ENCODE peak calls at places on chromosomes 7 and 10, in five cellular contexts. O is MM.1S, L is HCT116, E is GM23248, J is PC-3. R is an unnamed sample.
A peak's percentile ranks its signal among the peaks of the same experiment; 100 is the strongest.

GRCh38 chr7:155219947-155220769 is 77.5 kb upstream of the INSIG1 start:
- DNase-seq in J (no peak), E (peak; percentile 65), L (no peak), O (no peak), R (no peak)

GRCh38 chr7:30751696-30752273 is at the start of gene INMT:
- DNase-seq in O (no peak), L (no peak), E (peak; percentile 19), J (no peak), R (no peak)

GRCh38 chr7:98619450-98620321 is 2.6 kb downstream of the NPTX2 start:
- DNase-seq in J (no peak), E (peak; percentile 30), L (no peak), O (no peak), R (peak; percentile 66)

GRCh38 chr7:144516729-144517128 is 113.2 kb upstream of the NOBOX start:
- DNase-seq in O (peak; percentile 60), E (no peak), J (no peak), L (no peak), R (peak; percentile 26)

GRCh38 chr7:128459394-128459878 is 3.8 kb downstream of the HILPDA start:
- DNase-seq in O (peak; percentile 86), J (peak; percentile 63), E (peak; percentile 81), L (peak; percentile 59), R (peak; percentile 85)

GRCh38 chr10:90591629-90592028 is 266.2 kb downstream of the HTR7 start:
- DNase-seq in L (peak; percentile 67), E (no peak), J (no peak), O (no peak), R (no peak)

GRCh38 chr7:50728184-50728583 is 54.5 kb downstream of the GRB10 start:
- DNase-seq in O (no peak), E (peak; percentile 80), J (no peak), L (no peak), R (no peak)

GRCh38 chr10:52741851-52742250 is 30.7 kb downstream of the MBL2 start:
- DNase-seq in L (no peak), J (no peak), O (no peak), E (no peak), R (no peak)

GRCh38 chr7:1321411-1322239 is 89.0 kb downstream of the UNCX start:
- DNase-seq in O (no peak), J (no peak), E (no peak), L (no peak), R (no peak)

GRCh38 chr7:116546916-116547315 is 22.1 kb downstream of the CAV1 start:
- DNase-seq in L (no peak), O (no peak), J (no peak), E (peak; percentile 57), R (no peak)

GRCh38 chr10:1183746-1184145 is 127.6 kb downstream of the WDR37 start:
- DNase-seq in L (no peak), O (no peak), E (no peak), J (no peak), R (no peak)

GRCh38 chr7:49486974-49487919 is 286.2 kb upstream of the VWC2 start:
- DNase-seq in J (no peak), E (no peak), L (no peak), O (no peak), R (peak; percentile 49)

GRCh38 chr10:84310470-84310869 is 17.9 kb upstream of the CCSER2 start:
- DNase-seq in L (no peak), E (peak; percentile 18), J (no peak), O (no peak), R (no peak)

GRCh38 chr7:104267701-104268368 is 60.0 kb upstream of the ORC5 start:
- DNase-seq in L (no peak), E (peak; percentile 38), J (peak; percentile 28), O (peak; percentile 18), R (peak; percentile 14)

GRCh38 chr7:112995091-112995824 is 91.4 kb downstream of the GPR85 start:
- DNase-seq in L (no peak), O (no peak), E (peak; percentile 95), J (peak; percentile 50), R (peak; percentile 20)

GRCh38 chr10:96512524-96512991 is 1.2 kb downstream of the TLL2 start:
- DNase-seq in O (no peak), J (no peak), L (no peak), E (peak; percentile 56), R (peak; percentile 81)

GRCh38 chr7:80781561-80781979 is 137.3 kb downstream of the SEMA3C start:
- DNase-seq in E (peak; percentile 81), L (peak; percentile 50), O (no peak), J (peak; percentile 93), R (peak; percentile 13)

GRCh38 chr10:44379907-44380306 is 5.0 kb downstream of the CXCL12 start:
- DNase-seq in L (no peak), J (no peak), O (no peak), E (no peak), R (no peak)

GRCh38 chr7:139362302-139362701 is 2.6 kb downstream of the LUC7L2 start:
- DNase-seq in L (no peak), O (no peak), E (no peak), J (no peak), R (peak; percentile 70)
- H3K4me2 ChIP-seq in L (no peak overlapping the region), O (peak overlapping the region; percentile 10), E (peak overlapping the region; percentile 98), J (peak overlapping the region; percentile 90), R (peak overlapping the region; percentile 81)

GRCh38 chr7:11613292-11613930 is 218.6 kb downstream of the THSD7A start:
- DNase-seq in L (no peak), E (no peak), J (no peak), O (no peak), R (peak; percentile 42)
- H3K9me2 ChIP-seq in L (no peaks in the 10 kb centered on the region), E (no peaks in the 10 kb centered on the region), J (no peaks in the 10 kb centered on the region), O (no peaks in the 10 kb centered on the region), R (no peaks in the 10 kb centered on the region)

DNA sequence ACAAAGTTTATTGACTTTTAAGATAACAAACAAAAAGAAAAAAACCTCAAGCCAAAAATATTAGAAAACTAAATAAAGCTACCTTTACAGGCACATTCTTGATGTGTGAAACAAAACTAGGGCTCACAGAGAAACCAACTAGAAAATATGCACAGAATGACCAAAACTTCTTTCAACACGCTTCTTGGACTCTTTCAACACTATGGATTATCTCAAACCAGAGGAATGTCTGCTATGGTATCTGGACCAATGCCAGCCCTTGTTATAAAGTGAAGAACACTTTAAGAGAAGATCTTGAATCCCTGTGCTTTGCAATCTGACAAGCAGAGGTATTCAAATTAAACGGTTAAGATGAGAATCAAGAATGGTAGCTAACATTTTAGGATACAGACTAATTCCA is 76.6 kb downstream of the DNAJC1 start:
- DNase-seq in J (peak; percentile 79), L (no peak), E (peak; percentile 93), O (no peak), R (no peak)
- H3K4me2 ChIP-seq in J (peak overlapping the region; percentile 9), L (peak overlapping the region; percentile 4), E (peak overlapping the region; percentile 82), O (no peak overlapping the region), R (no peak overlapping the region)

DNA sequence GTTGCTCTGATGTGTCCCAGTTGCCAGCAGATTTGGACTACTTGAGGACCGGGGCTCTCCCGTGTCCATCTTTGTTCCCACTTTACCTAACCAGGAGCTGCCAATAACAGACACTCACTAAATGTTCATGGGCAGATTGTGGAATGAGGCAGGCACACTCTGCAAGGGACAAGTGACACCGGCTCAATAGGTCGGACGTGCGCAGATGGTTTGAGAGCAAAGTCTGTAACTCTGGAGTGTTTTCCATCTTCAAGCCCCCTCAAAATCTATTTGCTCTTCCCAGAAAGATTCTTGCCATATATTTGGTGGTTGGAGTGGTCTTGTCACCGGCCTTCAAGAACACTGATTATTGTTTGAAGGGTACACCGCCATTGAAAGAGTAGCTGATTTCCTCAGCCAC is 47.2 kb downstream of the THNSL1 start:
- DNase-seq in J (no peak), O (no peak), E (no peak), L (no peak), R (no peak)
- H3K9me2 ChIP-seq in J (no peaks in the 10 kb centered on the region), O (no peaks in the 10 kb centered on the region), E (no peaks in the 10 kb centered on the region), L (no peaks in the 10 kb centered on the region), R (no peaks in the 10 kb centered on the region)

DNA sequence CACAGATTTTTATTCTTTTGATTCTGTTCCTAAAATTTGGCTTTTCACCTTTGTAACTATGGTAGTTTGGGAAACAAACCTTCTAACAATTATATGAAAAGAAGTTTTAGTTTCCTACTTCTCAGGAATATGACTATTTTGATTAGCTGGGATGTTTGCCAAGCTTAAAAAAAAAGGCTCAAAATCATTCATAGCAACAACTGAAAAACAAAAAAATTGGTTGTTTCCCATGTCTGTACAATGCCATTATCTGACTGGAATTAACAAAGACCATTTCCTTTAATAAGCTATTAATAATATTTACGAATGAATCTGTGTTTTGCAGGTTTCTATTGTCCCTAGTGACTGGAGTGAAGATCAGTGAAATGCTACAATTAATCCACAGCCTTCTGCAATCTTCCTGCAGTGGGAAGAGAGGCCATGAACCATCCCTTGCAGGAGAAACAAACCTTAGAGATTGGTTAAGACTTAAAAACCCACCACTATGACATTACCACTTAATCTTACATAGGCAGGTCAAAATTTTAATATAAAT is 4.2 kb downstream of the PURB start:
- DNase-seq in E (peak; percentile 46), O (no peak), J (no peak), L (no peak), R (no peak)
- H3K4me2 ChIP-seq in E (peak overlapping the region; percentile 87), O (peak overlapping the region; percentile 88), J (peak overlapping the region; percentile 84), L (no peak overlapping the region), R (peak overlapping the region; percentile 85)

DNA sequence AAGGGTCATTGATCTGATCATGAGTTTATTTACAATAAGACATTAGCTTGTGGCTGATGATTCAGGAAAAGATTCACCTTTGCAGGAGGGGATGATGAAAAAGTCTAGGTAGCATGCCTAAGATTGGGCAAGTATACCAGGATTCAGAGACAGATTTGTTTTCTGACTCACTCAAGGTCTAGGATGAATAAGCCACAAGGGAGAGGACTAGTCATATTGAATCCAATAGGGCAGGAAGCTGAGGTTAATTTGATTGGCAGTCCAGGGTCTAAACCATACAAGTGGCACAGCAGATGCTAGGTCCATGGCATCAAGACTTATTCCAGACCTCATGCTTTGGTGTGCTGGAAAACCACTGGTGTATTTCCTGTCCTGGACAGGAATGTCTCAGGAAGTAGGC is 1133.4 kb downstream of the XPNPEP1 start:
- DNase-seq in E (peak; percentile 89), J (peak; percentile 94), L (no peak), O (no peak), R (no peak)
- H3K9me2 ChIP-seq in E (no peaks in the 10 kb centered on the region), J (no peaks in the 10 kb centered on the region), L (no peaks in the 10 kb centered on the region), O (no peaks in the 10 kb centered on the region), R (peaks cover 8% of the 10 kb centered on the region)

DNA sequence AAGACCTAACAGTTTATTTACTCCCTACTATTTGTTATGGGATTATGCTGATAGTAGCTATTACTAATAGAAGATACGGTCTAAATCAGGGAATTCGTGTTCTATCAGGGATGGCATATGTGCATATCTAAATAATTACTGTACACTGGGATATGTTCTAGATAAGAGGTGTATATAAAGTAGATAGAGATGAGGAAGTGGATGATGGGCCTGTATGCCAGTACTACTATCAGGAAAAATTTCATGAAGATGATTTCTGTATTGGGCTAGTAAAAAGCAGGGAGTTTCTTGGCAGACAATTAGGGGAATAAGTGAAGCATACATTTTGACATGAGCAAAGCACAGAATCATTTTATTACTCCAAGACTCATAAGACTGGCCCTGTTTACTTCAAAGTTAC is 26.2 kb downstream of the PTPN12 start:
- DNase-seq in J (no peak), O (no peak), L (no peak), E (no peak), R (no peak)
- H3K4me2 ChIP-seq in J (no peak overlapping the region), O (no peak overlapping the region), L (no peak overlapping the region), E (no peak overlapping the region), R (no peak overlapping the region)

R was measured in GM23338.